ENCODE peak calls at places on chromosome 18, in seven cellular contexts. C is endothelial cell of umbilical vein, P is brain microvascular endothelial cell, T is A549, G is cardiac muscle cell, S is transverse colon, W is BE2C. F is an unnamed sample.

GRCh38 chr18:55858661-55859111 is 270.7 kb upstream of the TCF4 start:
- DNase-seq in T (no peak), S (no peak), C (no peak), W (no peak), P (peak; percentile 9), G (peak; percentile 31), F (no peak)

GRCh38 chr18:45110577-45111506 is 430.2 kb downstream of the SETBP1 start:
- DNase-seq in W (no peak), P (peak; percentile 29), C (no peak), S (no peak), G (peak; percentile 20), T (no peak), F (no peak)

GRCh38 chr18:76875390-76876330 is 53.3 kb downstream of the ZNF236 start:
- DNase-seq in T (peak; percentile 8), P (peak; percentile 38), C (peak; percentile 52), G (peak; percentile 55), S (peak; percentile 54), W (peak; percentile 44), F (no peak)

GRCh38 chr18:9335255-9336045 is 877 bp downstream of the TWSG1 start:
- DNase-seq in W (no peak), S (no peak), T (no peak), G (peak; percentile 39), C (peak; percentile 51), P (no peak), F (no peak)

GRCh38 chr18:37270046-37270665 is 295.4 kb downstream of the CELF4 start:
- DNase-seq in P (peak; percentile 36), C (peak; percentile 38), W (no peak), S (no peak), T (no peak), G (peak; percentile 72), F (no peak)

GRCh38 chr18:39942702-39943101 is 2012.3 kb upstream of the PIK3C3 start:
- DNase-seq in S (no peak), C (no peak), W (no peak), G (no peak), P (no peak), T (no peak), F (no peak)

GRCh38 chr18:75408554-75409506 is 18.7 kb downstream of the SMIM21 start:
- DNase-seq in W (no peak), T (peak; percentile 65), P (peak; percentile 97), G (peak; percentile 87), S (no peak), C (peak; percentile 3), F (peak; percentile 92)

GRCh38 chr18:70627100-70627802 is 338.4 kb downstream of the SOCS6 start:
- DNase-seq in P (no peak), G (no peak), S (no peak), W (no peak), T (no peak), C (no peak), F (no peak)

GRCh38 chr18:40852406-40852805 is 1102.6 kb upstream of the PIK3C3 start:
- DNase-seq in T (no peak), C (no peak), S (no peak), W (no peak), P (peak; percentile 22), G (no peak), F (no peak)

GRCh38 chr18:69205925-69206324 is 194.8 kb upstream of the DOK6 start:
- DNase-seq in W (no peak), T (no peak), S (no peak), C (no peak), G (no peak), P (no peak), F (no peak)

GRCh38 chr18:33611525-33612135 is 33.6 kb downstream of the ASXL3 start:
- DNase-seq in S (no peak), W (no peak), T (no peak), P (no peak), G (no peak), C (no peak), F (no peak)

GRCh38 chr18:32391126-32391525 is 79.6 kb downstream of the GAREM1 start:
- DNase-seq in C (no peak), T (no peak), G (no peak), P (no peak), S (no peak), W (no peak), F (no peak)

GRCh38 chr18:46566111-46566510 is 90.9 kb downstream of the LOXHD1 start:
- DNase-seq in G (no peak), C (no peak), P (no peak), T (no peak), W (no peak), S (no peak), F (no peak)

GRCh38 chr18:3061581-3062416 is 48.9 kb upstream of the LPIN2 start:
- DNase-seq in S (no peak), P (no peak), W (no peak), G (no peak), T (no peak), C (no peak), F (no peak)

GRCh38 chr18:23487738-23488625 is 15.3 kb upstream of the RMC1 start:
- DNase-seq in S (peak; percentile 23), G (peak; percentile 22), T (no peak), P (no peak), C (peak; percentile 91), W (no peak), F (no peak)

GRCh38 chr18:46174317-46175039 is 70.3 kb downstream of the HAUS1 start:
- DNase-seq in W (peak; percentile 19), T (no peak), G (peak; percentile 41), S (peak; percentile 20), P (peak; percentile 15), C (peak; percentile 44), F (no peak)

GRCh38 chr18:75314117-75314516 is 103.5 kb downstream of the TSHZ1 start:
- DNase-seq in T (no peak), S (no peak), P (no peak), G (no peak), W (no peak), C (no peak), F (no peak)

GRCh38 chr18:26723986-26724385 is 141.5 kb downstream of the AQP4 start:
- DNase-seq in G (no peak), C (no peak), T (no peak), S (no peak), W (no peak), P (no peak), F (no peak)

GRCh38 chr18:79848579-79849327 is 51.0 kb downstream of the KCNG2 start:
- DNase-seq in S (no peak), P (no peak), T (no peak), C (no peak), G (no peak), W (no peak), F (no peak)

GRCh38 chr18:53422896-53423295 is 801.6 kb downstream of the MBD2 start:
- DNase-seq in S (no peak), G (no peak), P (no peak), W (no peak), T (no peak), C (no peak), F (no peak)

GRCh38 chr18:78682716-78683115 is 296.9 kb upstream of the SALL3 start:
- DNase-seq in W (no peak), G (no peak), S (no peak), C (no peak), T (no peak), P (no peak), F (no peak)

GRCh38 chr18:12907258-12907925 is 23.4 kb upstream of the PTPN2 start:
- DNase-seq in G (peak; percentile 60), S (no peak), W (no peak), P (peak; percentile 36), C (peak; percentile 61), T (no peak), F (no peak)
- H3K4me3 ChIP-seq in G (no peak overlapping the region), S (no peak overlapping the region), W (no peak overlapping the region), P (peak overlapping the region; percentile 26), C (no peak overlapping the region), T (no peak overlapping the region), F (no peak overlapping the region)

DNA sequence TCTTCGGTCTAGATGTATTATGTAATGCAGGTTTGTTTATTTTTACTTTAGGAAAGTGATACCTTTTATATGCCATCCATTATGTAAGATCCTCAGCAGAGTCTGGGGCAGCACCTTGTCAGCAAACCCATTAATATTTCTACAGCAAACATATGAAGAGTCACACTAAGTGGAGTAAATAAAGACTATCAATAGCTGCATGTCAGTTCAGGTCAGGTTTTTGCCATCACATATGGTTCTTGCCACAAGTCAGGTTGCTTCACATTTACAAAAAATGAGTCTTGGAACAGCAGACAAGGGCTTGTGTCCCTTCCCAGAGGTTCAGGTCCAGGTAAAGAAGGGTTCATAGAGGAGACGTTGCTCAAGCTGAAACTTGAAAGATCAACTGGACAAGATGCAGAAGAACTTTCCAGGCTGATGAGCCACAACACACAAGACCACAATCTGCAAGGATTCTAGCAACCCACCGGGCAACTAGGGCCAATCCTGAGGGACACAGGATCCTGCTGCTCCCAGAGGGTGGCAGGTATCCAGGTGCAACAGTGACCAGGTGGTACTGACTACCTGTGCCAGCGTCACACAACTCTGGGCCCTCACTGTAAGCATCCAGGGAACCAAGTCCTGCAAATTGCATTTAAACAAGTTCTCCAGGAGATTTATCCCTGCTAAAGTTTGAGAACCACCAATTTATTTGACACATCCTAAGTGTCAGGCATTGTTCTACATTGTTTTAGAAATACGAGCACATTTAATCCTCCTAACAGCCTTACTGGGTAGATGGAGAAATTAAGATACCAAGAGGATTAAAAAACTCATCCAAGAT is 215.8 kb downstream of the ALPK2 start:
- DNase-seq in W (no peak), T (no peak), C (no peak), S (no peak), P (no peak), G (no peak), F (no peak)
- TF ChIP-seq CTCF in W (no peak), T (no peak), C (no peak), S (no peak), P (no peak), G (no peak), F (no peak)

GRCh38 chr18:47719096-47719780 is 211.2 kb downstream of the SMAD2 start:
- DNase-seq in C (no peak), W (no peak), G (no peak), S (no peak), P (no peak), T (no peak), F (no peak)
- H3K4me3 ChIP-seq in C (no peak overlapping the region), W (no peak overlapping the region), G (no peak overlapping the region), S (no peak overlapping the region), P (no peak overlapping the region), T (no peak overlapping the region), F (no peak overlapping the region)

GRCh38 chr18:59268722-59269562 is 4.3 kb downstream of the RAX start:
- DNase-seq in G (peak; percentile 36), S (no peak), T (peak; percentile 57), C (no peak), W (peak; percentile 57), P (no peak), F (no peak)
- TF ChIP-seq CTCF in G (no peak), S (no peak), T (peak; percentile 63), C (no peak), W (no peak), P (no peak), F (no peak)

F was measured in BJ.